ENCODE peak calls at places on chromosomes 3 and 15, in seven cellular contexts. One of them, this sample, is unnamed.
A peak's percentile ranks its signal among the peaks of the same experiment; 100 is the strongest.

GRCh38 chr3:98553021-98553563 is 21.3 kb downstream of the GPR15 start:
- DNase-seq in endodermal cell: no peak
- DNase-seq in ascending aorta: no peak
- DNase-seq in PC-9: no peak
- DNase-seq in kidney: no peak
- DNase-seq in sigmoid colon: no peak
- DNase-seq in PC-3: no peak
- DNase-seq in this sample: no peak

GRCh38 chr15:58873267-58873666 is 60.2 kb downstream of the SLTM start:
- DNase-seq in endodermal cell: no peak
- DNase-seq in ascending aorta: no peak
- DNase-seq in PC-9: no peak
- DNase-seq in kidney: no peak
- DNase-seq in sigmoid colon: no peak
- DNase-seq in PC-3: peak; percentile 58
- DNase-seq in this sample: no peak

GRCh38 chr3:60610441-60611112 is 640.7 kb downstream of the FHIT start:
- DNase-seq in endodermal cell: no peak
- DNase-seq in ascending aorta: peak; percentile 74
- DNase-seq in PC-9: no peak
- DNase-seq in kidney: peak; percentile 73
- DNase-seq in sigmoid colon: peak; percentile 81
- DNase-seq in PC-3: no peak
- DNase-seq in this sample: peak; percentile 16

GRCh38 chr3:153357436-153357835 is 195.4 kb downstream of the RAP2B start:
- DNase-seq in endodermal cell: no peak
- DNase-seq in ascending aorta: no peak
- DNase-seq in PC-9: no peak
- DNase-seq in kidney: no peak
- DNase-seq in sigmoid colon: no peak
- DNase-seq in PC-3: peak; percentile 46
- DNase-seq in this sample: no peak

GRCh38 chr3:4421121-4421520 is 45.9 kb downstream of the SUMF1 start:
- DNase-seq in endodermal cell: no peak
- DNase-seq in ascending aorta: no peak
- DNase-seq in PC-9: no peak
- DNase-seq in kidney: no peak
- DNase-seq in sigmoid colon: no peak
- DNase-seq in PC-3: peak; percentile 89
- DNase-seq in this sample: peak; percentile 13

GRCh38 chr15:95298729-95299128 is 1031.8 kb upstream of the NR2F2 start:
- DNase-seq in endodermal cell: no peak
- DNase-seq in ascending aorta: no peak
- DNase-seq in PC-9: no peak
- DNase-seq in kidney: no peak
- DNase-seq in sigmoid colon: no peak
- DNase-seq in PC-3: no peak
- DNase-seq in this sample: no peak

GRCh38 chr15:60423540-60423939 is 25.8 kb upstream of the ANXA2 start:
- DNase-seq in endodermal cell: peak; percentile 49
- DNase-seq in ascending aorta: no peak
- DNase-seq in PC-9: peak; percentile 60
- DNase-seq in kidney: no peak
- DNase-seq in sigmoid colon: no peak
- DNase-seq in PC-3: peak; percentile 88
- DNase-seq in this sample: no peak

GRCh38 chr15:78984041-78984440 is 39.2 kb upstream of the CTSH start:
- DNase-seq in endodermal cell: no peak
- DNase-seq in ascending aorta: no peak
- DNase-seq in PC-9: no peak
- DNase-seq in kidney: no peak
- DNase-seq in sigmoid colon: no peak
- DNase-seq in PC-3: no peak
- DNase-seq in this sample: no peak

GRCh38 chr15:77966540-77967290 is 110.8 kb downstream of the TBC1D2B start:
- DNase-seq in endodermal cell: peak; percentile 80
- DNase-seq in ascending aorta: no peak
- DNase-seq in PC-9: peak; percentile 38
- DNase-seq in kidney: no peak
- DNase-seq in sigmoid colon: peak; percentile 74
- DNase-seq in PC-3: peak; percentile 57
- DNase-seq in this sample: no peak

GRCh38 chr15:69224383-69224782 is 63.9 kb downstream of the GLCE start:
- DNase-seq in endodermal cell: no peak
- DNase-seq in ascending aorta: no peak
- DNase-seq in PC-9: peak; percentile 26
- DNase-seq in kidney: no peak
- DNase-seq in sigmoid colon: no peak
- DNase-seq in PC-3: no peak
- DNase-seq in this sample: no peak

GRCh38 chr3:119800844-119801243 is 18.9 kb downstream of the NR1I2 start:
- DNase-seq in endodermal cell: no peak
- DNase-seq in ascending aorta: no peak
- DNase-seq in PC-9: no peak
- DNase-seq in kidney: no peak
- DNase-seq in sigmoid colon: no peak
- DNase-seq in PC-3: no peak
- DNase-seq in this sample: no peak

GRCh38 chr15:30962079-30962478 is 29.3 kb downstream of the MTMR10 start:
- DNase-seq in endodermal cell: no peak
- DNase-seq in ascending aorta: no peak
- DNase-seq in PC-9: no peak
- DNase-seq in kidney: no peak
- DNase-seq in sigmoid colon: no peak
- DNase-seq in PC-3: no peak
- DNase-seq in this sample: no peak

GRCh38 chr3:8869613-8870012 is 93.7 kb downstream of the RAD18 start:
- DNase-seq in endodermal cell: no peak
- DNase-seq in ascending aorta: no peak
- DNase-seq in PC-9: peak; percentile 70
- DNase-seq in kidney: no peak
- DNase-seq in sigmoid colon: no peak
- DNase-seq in PC-3: peak; percentile 99
- DNase-seq in this sample: no peak

GRCh38 chr3:189982299-189982945 is 138.3 kb downstream of the P3H2 start:
- DNase-seq in endodermal cell: no peak
- DNase-seq in ascending aorta: no peak
- DNase-seq in PC-9: no peak
- DNase-seq in kidney: no peak
- DNase-seq in sigmoid colon: no peak
- DNase-seq in PC-3: no peak
- DNase-seq in this sample: no peak

GRCh38 chr3:46076606-46077005 is 49.3 kb upstream of the XCR1 start:
- DNase-seq in endodermal cell: no peak
- DNase-seq in ascending aorta: no peak
- DNase-seq in PC-9: no peak
- DNase-seq in kidney: no peak
- DNase-seq in sigmoid colon: no peak
- DNase-seq in PC-3: peak; percentile 65
- DNase-seq in this sample: no peak

GRCh38 chr3:129486057-129487035 is 42.1 kb upstream of the RHO start:
- DNase-seq in endodermal cell: no peak
- DNase-seq in ascending aorta: no peak
- DNase-seq in PC-9: no peak
- DNase-seq in kidney: no peak
- DNase-seq in sigmoid colon: peak; percentile 58
- DNase-seq in PC-3: peak; percentile 43
- DNase-seq in this sample: no peak

GRCh38 chr15:89009080-89009479 is 79.2 kb upstream of the ABHD2 start:
- DNase-seq in endodermal cell: no peak
- DNase-seq in ascending aorta: no peak
- DNase-seq in PC-9: no peak
- DNase-seq in kidney: no peak
- DNase-seq in sigmoid colon: no peak
- DNase-seq in PC-3: no peak
- DNase-seq in this sample: no peak

GRCh38 chr3:36373084-36373483 is 7.2 kb upstream of the STAC start:
- DNase-seq in endodermal cell: no peak
- DNase-seq in ascending aorta: peak; percentile 83
- DNase-seq in PC-9: peak; percentile 32
- DNase-seq in kidney: no peak
- DNase-seq in sigmoid colon: no peak
- DNase-seq in PC-3: peak; percentile 48
- DNase-seq in this sample: peak; percentile 56

GRCh38 chr3:129837057-129837631 is 56.4 kb downstream of the TMCC1 start:
- DNase-seq in endodermal cell: peak; percentile 66
- DNase-seq in ascending aorta: no peak
- DNase-seq in PC-9: no peak
- DNase-seq in kidney: no peak
- DNase-seq in sigmoid colon: no peak
- DNase-seq in PC-3: no peak
- DNase-seq in this sample: no peak

GRCh38 chr15:40915679-40916078 is 13.5 kb upstream of the DLL4 start:
- DNase-seq in endodermal cell: no peak
- DNase-seq in ascending aorta: no peak
- DNase-seq in PC-9: no peak
- DNase-seq in kidney: no peak
- DNase-seq in sigmoid colon: no peak
- DNase-seq in PC-3: no peak
- DNase-seq in this sample: no peak

GRCh38 chr3:36697397-36698001 is 66.9 kb downstream of the DCLK3 start:
- DNase-seq in endodermal cell: peak; percentile 61
- DNase-seq in ascending aorta: no peak
- DNase-seq in PC-9: no peak
- DNase-seq in kidney: no peak
- DNase-seq in sigmoid colon: no peak
- DNase-seq in PC-3: peak; percentile 49
- DNase-seq in this sample: no peak

GRCh38 chr3:102182162-102182561 is 252.7 kb upstream of the ZPLD1 start:
- DNase-seq in endodermal cell: no peak
- DNase-seq in ascending aorta: no peak
- DNase-seq in PC-9: no peak
- DNase-seq in kidney: no peak
- DNase-seq in sigmoid colon: no peak
- DNase-seq in PC-3: no peak
- DNase-seq in this sample: no peak
- H3K4me3 ChIP-seq in endodermal cell: no peak overlapping the region
- H3K4me3 ChIP-seq in ascending aorta: no peak overlapping the region
- H3K4me3 ChIP-seq in PC-9: no peak overlapping the region
- H3K4me3 ChIP-seq in kidney: no peak overlapping the region
- H3K4me3 ChIP-seq in sigmoid colon: no peak overlapping the region
- H3K4me3 ChIP-seq in PC-3: no peak overlapping the region
- H3K4me3 ChIP-seq in this sample: no peak overlapping the region

GRCh38 chr15:72770673-72771328 is 12.8 kb downstream of the ADPGK start:
- DNase-seq in endodermal cell: no peak
- DNase-seq in ascending aorta: no peak
- DNase-seq in PC-9: no peak
- DNase-seq in kidney: no peak
- DNase-seq in sigmoid colon: no peak
- DNase-seq in PC-3: no peak
- DNase-seq in this sample: no peak
- TF ChIP-seq CTCF in endodermal cell: peak; percentile 64
- TF ChIP-seq CTCF in ascending aorta: no peak
- TF ChIP-seq CTCF in PC-9: peak; percentile 16
- TF ChIP-seq CTCF in kidney: no peak
- TF ChIP-seq CTCF in sigmoid colon: no peak
- TF ChIP-seq CTCF in PC-3: peak; percentile 43
- TF ChIP-seq CTCF in this sample: no peak

GRCh38 chr3:14262867-14263266 is 84.2 kb downstream of the LSM3 start:
- DNase-seq in endodermal cell: peak; percentile 17
- DNase-seq in ascending aorta: no peak
- DNase-seq in PC-9: no peak
- DNase-seq in kidney: no peak
- DNase-seq in sigmoid colon: no peak
- DNase-seq in PC-3: no peak
- DNase-seq in this sample: no peak

GRCh38 chr3:14263317-14264005 is 84.8 kb downstream of the LSM3 start:
- DNase-seq in endodermal cell: peak; percentile 30
- DNase-seq in ascending aorta: no peak
- DNase-seq in PC-9: no peak
- DNase-seq in kidney: no peak
- DNase-seq in sigmoid colon: no peak
- DNase-seq in PC-3: no peak
- DNase-seq in this sample: no peak

GRCh38 chr3:14258906-14259904 is 80.6 kb downstream of the LSM3 start:
- DNase-seq in endodermal cell: no peak
- DNase-seq in ascending aorta: no peak
- DNase-seq in PC-9: no peak
- DNase-seq in kidney: no peak
- DNase-seq in sigmoid colon: no peak
- DNase-seq in PC-3: no peak
- DNase-seq in this sample: no peak

GRCh38 chr3:14261229-14261628 is 82.6 kb downstream of the LSM3 start:
- DNase-seq in endodermal cell: peak; percentile 97
- DNase-seq in ascending aorta: peak; percentile 88
- DNase-seq in PC-9: peak; percentile 83
- DNase-seq in kidney: peak; percentile 91
- DNase-seq in sigmoid colon: peak; percentile 91
- DNase-seq in PC-3: peak; percentile 85
- DNase-seq in this sample: peak; percentile 81

DNA sequence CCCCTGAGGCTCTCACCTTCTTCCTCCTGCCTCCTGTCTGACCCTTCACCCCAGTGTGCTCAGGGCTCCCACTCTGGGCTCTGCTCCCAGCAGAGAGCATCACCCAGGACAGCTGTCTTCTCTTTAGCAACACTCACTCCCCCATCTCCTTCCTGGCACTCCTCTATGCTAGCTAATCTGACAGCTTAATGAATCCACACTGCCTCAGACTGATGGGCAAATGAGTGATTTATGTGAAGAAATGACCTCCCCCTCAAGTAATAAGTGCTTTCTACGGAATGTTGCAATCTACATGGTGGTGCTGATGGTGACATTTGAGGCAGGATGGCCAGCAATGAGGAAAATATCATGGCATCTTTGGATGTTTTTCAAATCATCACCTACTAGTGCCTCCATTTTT is 83.6 kb downstream of the LSM3 start:
- DNase-seq in endodermal cell: no peak
- DNase-seq in ascending aorta: no peak
- DNase-seq in PC-9: no peak
- DNase-seq in kidney: no peak
- DNase-seq in sigmoid colon: no peak
- DNase-seq in PC-3: no peak
- DNase-seq in this sample: no peak
- H3K27ac ChIP-seq in endodermal cell: no peak overlapping the region
- H3K27ac ChIP-seq in ascending aorta: no peak overlapping the region
- H3K27ac ChIP-seq in PC-9: no peak overlapping the region
- H3K27ac ChIP-seq in kidney: no peak overlapping the region
- H3K27ac ChIP-seq in sigmoid colon: no peak overlapping the region
- H3K27ac ChIP-seq in PC-3: no peak overlapping the region
- H3K27ac ChIP-seq in this sample: no peak overlapping the region

GRCh38 chr3:9951126-9951525 is 1.1 kb downstream of the PRRT3 start:
- DNase-seq in endodermal cell: no peak
- DNase-seq in ascending aorta: no peak
- DNase-seq in PC-9: no peak
- DNase-seq in kidney: no peak
- DNase-seq in sigmoid colon: no peak
- DNase-seq in PC-3: no peak
- DNase-seq in this sample: no peak

GRCh38 chr3:9951598-9951961 is 628 bp downstream of the PRRT3 start:
- DNase-seq in endodermal cell: no peak
- DNase-seq in ascending aorta: no peak
- DNase-seq in PC-9: no peak
- DNase-seq in kidney: no peak
- DNase-seq in sigmoid colon: no peak
- DNase-seq in PC-3: no peak
- DNase-seq in this sample: no peak

GRCh38 chr3:9955067-9955502 is 2.9 kb upstream of the PRRT3 start:
- DNase-seq in endodermal cell: peak; percentile 75
- DNase-seq in ascending aorta: no peak
- DNase-seq in PC-9: no peak
- DNase-seq in kidney: no peak
- DNase-seq in sigmoid colon: no peak
- DNase-seq in PC-3: no peak
- DNase-seq in this sample: peak; percentile 49

GRCh38 chr3:9949626-9950025 is 2.6 kb downstream of the PRRT3 start:
- DNase-seq in endodermal cell: peak; percentile 32
- DNase-seq in ascending aorta: no peak
- DNase-seq in PC-9: no peak
- DNase-seq in kidney: no peak
- DNase-seq in sigmoid colon: no peak
- DNase-seq in PC-3: no peak
- DNase-seq in this sample: no peak

GRCh38 chr3:9951962-9952805 is at the start of gene PRRT3:
- DNase-seq in endodermal cell: peak; percentile 88
- DNase-seq in ascending aorta: no peak
- DNase-seq in PC-9: no peak
- DNase-seq in kidney: peak; percentile 84
- DNase-seq in sigmoid colon: no peak
- DNase-seq in PC-3: peak; percentile 58
- DNase-seq in this sample: peak; percentile 41
- H3K4me3 ChIP-seq in endodermal cell: peak within 1 kb of the TSS; percentile 75
- H3K4me3 ChIP-seq in ascending aorta: peak within 1 kb of the TSS; percentile 90
- H3K4me3 ChIP-seq in PC-9: no peak within 1 kb of the TSS
- H3K4me3 ChIP-seq in kidney: peak within 1 kb of the TSS; percentile 51
- H3K4me3 ChIP-seq in sigmoid colon: peak within 1 kb of the TSS; percentile 57
- H3K4me3 ChIP-seq in PC-3: peak within 1 kb of the TSS; percentile 73
- H3K4me3 ChIP-seq in this sample: peak within 1 kb of the TSS; percentile 61

This sample was measured in adrenal gland.